ENCODE peak calls at places on chromosomes 3 and 15, in six cellular contexts. One of them, this sample, is unnamed.

GRCh38 chr3:150421799-150422548 is 13.9 kb downstream of the TSC22D2 start:
- DNase-seq in ecto neural progenitor cell: no peak
- DNase-seq in effector memory CD4-positive, alpha-beta T cell: no peak
- DNase-seq in upper lobe of left lung: no peak
- DNase-seq in SJSA1: no peak
- DNase-seq in NCI-H2029: no peak
- DNase-seq in this sample: no peak

GRCh38 chr3:47015151-47015550 is 35.7 kb downstream of the NBEAL2 start:
- DNase-seq in NCI-H2029: no peak
- DNase-seq in effector memory CD4-positive, alpha-beta T cell: no peak
- DNase-seq in ecto neural progenitor cell: no peak
- DNase-seq in upper lobe of left lung: no peak
- DNase-seq in SJSA1: no peak
- DNase-seq in this sample: no peak

GRCh38 chr3:141485578-141486415 is 1.0 kb upstream of the RASA2 start:
- DNase-seq in NCI-H2029: no peak
- DNase-seq in upper lobe of left lung: no peak
- DNase-seq in SJSA1: no peak
- DNase-seq in effector memory CD4-positive, alpha-beta T cell: no peak
- DNase-seq in ecto neural progenitor cell: no peak
- DNase-seq in this sample: no peak

GRCh38 chr15:90016721-90017120 is 15.6 kb downstream of the ZNF710 start:
- DNase-seq in ecto neural progenitor cell: no peak
- DNase-seq in effector memory CD4-positive, alpha-beta T cell: no peak
- DNase-seq in SJSA1: no peak
- DNase-seq in upper lobe of left lung: no peak
- DNase-seq in NCI-H2029: no peak
- DNase-seq in this sample: no peak

GRCh38 chr3:30227571-30228301 is 378.7 kb upstream of the TGFBR2 start:
- DNase-seq in effector memory CD4-positive, alpha-beta T cell: no peak
- DNase-seq in ecto neural progenitor cell: no peak
- DNase-seq in SJSA1: no peak
- DNase-seq in NCI-H2029: no peak
- DNase-seq in upper lobe of left lung: no peak
- DNase-seq in this sample: no peak

GRCh38 chr3:67655364-67656121 is 1.1 kb upstream of the SUCLG2 start:
- DNase-seq in effector memory CD4-positive, alpha-beta T cell: peak
- DNase-seq in SJSA1: no peak
- DNase-seq in ecto neural progenitor cell: no peak
- DNase-seq in upper lobe of left lung: no peak
- DNase-seq in NCI-H2029: no peak
- DNase-seq in this sample: no peak

GRCh38 chr3:135896613-135897012 is 68.9 kb upstream of the PPP2R3A start:
- DNase-seq in ecto neural progenitor cell: no peak
- DNase-seq in upper lobe of left lung: no peak
- DNase-seq in NCI-H2029: no peak
- DNase-seq in effector memory CD4-positive, alpha-beta T cell: no peak
- DNase-seq in SJSA1: peak
- DNase-seq in this sample: no peak

GRCh38 chr3:63467392-63467791 is 185.1 kb upstream of the SNTN start:
- DNase-seq in effector memory CD4-positive, alpha-beta T cell: no peak
- DNase-seq in upper lobe of left lung: no peak
- DNase-seq in SJSA1: no peak
- DNase-seq in ecto neural progenitor cell: no peak
- DNase-seq in NCI-H2029: peak
- DNase-seq in this sample: no peak

GRCh38 chr3:121757812-121758545 is 8.4 kb upstream of the GOLGB1 start:
- DNase-seq in ecto neural progenitor cell: no peak
- DNase-seq in NCI-H2029: no peak
- DNase-seq in upper lobe of left lung: peak
- DNase-seq in effector memory CD4-positive, alpha-beta T cell: no peak
- DNase-seq in SJSA1: no peak
- DNase-seq in this sample: no peak

GRCh38 chr15:56732881-56733130 is 503 bp downstream of the ZNF280D start:
- DNase-seq in effector memory CD4-positive, alpha-beta T cell: no peak
- DNase-seq in NCI-H2029: no peak
- DNase-seq in ecto neural progenitor cell: no peak
- DNase-seq in SJSA1: no peak
- DNase-seq in upper lobe of left lung: no peak
- DNase-seq in this sample: peak

GRCh38 chr3:171183042-171183441 is 156.5 kb upstream of the SLC2A2 start:
- DNase-seq in upper lobe of left lung: no peak
- DNase-seq in SJSA1: no peak
- DNase-seq in effector memory CD4-positive, alpha-beta T cell: no peak
- DNase-seq in ecto neural progenitor cell: no peak
- DNase-seq in NCI-H2029: no peak
- DNase-seq in this sample: no peak

GRCh38 chr15:84949043-84949442 is 32.6 kb upstream of the PDE8A start:
- DNase-seq in SJSA1: no peak
- DNase-seq in NCI-H2029: no peak
- DNase-seq in ecto neural progenitor cell: no peak
- DNase-seq in effector memory CD4-positive, alpha-beta T cell: no peak
- DNase-seq in upper lobe of left lung: no peak
- DNase-seq in this sample: no peak

GRCh38 chr3:104796556-104796955 is 570.2 kb upstream of the ALCAM start:
- DNase-seq in SJSA1: no peak
- DNase-seq in ecto neural progenitor cell: no peak
- DNase-seq in NCI-H2029: no peak
- DNase-seq in effector memory CD4-positive, alpha-beta T cell: no peak
- DNase-seq in upper lobe of left lung: no peak
- DNase-seq in this sample: no peak

GRCh38 chr3:50226888-50227389 is 9.1 kb upstream of the GNAI2 start:
- DNase-seq in SJSA1: no peak
- DNase-seq in upper lobe of left lung: peak
- DNase-seq in ecto neural progenitor cell: no peak
- DNase-seq in NCI-H2029: no peak
- DNase-seq in effector memory CD4-positive, alpha-beta T cell: no peak
- DNase-seq in this sample: no peak

GRCh38 chr3:11391930-11392688 is 119.9 kb downstream of the ATG7 start:
- DNase-seq in upper lobe of left lung: no peak
- DNase-seq in SJSA1: peak
- DNase-seq in effector memory CD4-positive, alpha-beta T cell: no peak
- DNase-seq in ecto neural progenitor cell: no peak
- DNase-seq in NCI-H2029: no peak
- DNase-seq in this sample: no peak

GRCh38 chr3:17986393-17986816 is 244.0 kb upstream of the TBC1D5 start:
- DNase-seq in effector memory CD4-positive, alpha-beta T cell: no peak
- DNase-seq in SJSA1: no peak
- DNase-seq in upper lobe of left lung: no peak
- DNase-seq in ecto neural progenitor cell: no peak
- DNase-seq in NCI-H2029: no peak
- DNase-seq in this sample: no peak

GRCh38 chr15:83109532-83109931 is 2.1 kb downstream of the TM6SF1 start:
- DNase-seq in NCI-H2029: no peak
- DNase-seq in upper lobe of left lung: peak
- DNase-seq in ecto neural progenitor cell: no peak
- DNase-seq in SJSA1: no peak
- DNase-seq in effector memory CD4-positive, alpha-beta T cell: no peak
- DNase-seq in this sample: no peak

GRCh38 chr3:37387462-37387861 is 213.1 kb upstream of the LRRFIP2 start:
- DNase-seq in SJSA1: no peak
- DNase-seq in NCI-H2029: no peak
- DNase-seq in effector memory CD4-positive, alpha-beta T cell: no peak
- DNase-seq in upper lobe of left lung: no peak
- DNase-seq in ecto neural progenitor cell: no peak
- DNase-seq in this sample: no peak

GRCh38 chr3:156576887-156577427 is 22.0 kb upstream of the SSR3 start:
- DNase-seq in ecto neural progenitor cell: no peak
- DNase-seq in upper lobe of left lung: no peak
- DNase-seq in NCI-H2029: no peak
- DNase-seq in effector memory CD4-positive, alpha-beta T cell: no peak
- DNase-seq in SJSA1: no peak
- DNase-seq in this sample: no peak

GRCh38 chr3:67288707-67289106 is 290.6 kb downstream of the KBTBD8 start:
- DNase-seq in effector memory CD4-positive, alpha-beta T cell: no peak
- DNase-seq in NCI-H2029: no peak
- DNase-seq in upper lobe of left lung: no peak
- DNase-seq in SJSA1: no peak
- DNase-seq in ecto neural progenitor cell: no peak
- DNase-seq in this sample: no peak

This sample was measured in NCI-H1417 treated with DMSO at 0.1 percent for 48 hours.